ENCODE peak calls at places on chromosome 15, in five cellular contexts. One of them, this sample, is unnamed.

GRCh38 chr15:65903296-65904073 is 34.2 kb downstream of the RAB11A start:
- DNase-seq in NCI-H1436: no peak
- DNase-seq in NCI-H2081: no peak
- DNase-seq in astrocyte of the spinal cord: peak
- DNase-seq in retina: no peak
- DNase-seq in this sample: no peak

GRCh38 chr15:32998979-32999677 is 195.4 kb downstream of the FMN1 start:
- DNase-seq in NCI-H1436: no peak
- DNase-seq in NCI-H2081: no peak
- DNase-seq in astrocyte of the spinal cord: no peak
- DNase-seq in retina: no peak
- DNase-seq in this sample: no peak

GRCh38 chr15:55802600-55803376 is 59.8 kb upstream of the PRTG start:
- DNase-seq in NCI-H1436: no peak
- DNase-seq in NCI-H2081: peak
- DNase-seq in astrocyte of the spinal cord: no peak
- DNase-seq in retina: peak
- DNase-seq in this sample: no peak

GRCh38 chr15:96593735-96594134 is 263.2 kb downstream of the NR2F2 start:
- DNase-seq in NCI-H1436: peak
- DNase-seq in NCI-H2081: peak
- DNase-seq in astrocyte of the spinal cord: no peak
- DNase-seq in retina: no peak
- DNase-seq in this sample: no peak

GRCh38 chr15:82894971-82895520 is 57.5 kb downstream of the HOMER2 start:
- DNase-seq in NCI-H1436: no peak
- DNase-seq in NCI-H2081: no peak
- DNase-seq in astrocyte of the spinal cord: peak
- DNase-seq in retina: peak
- DNase-seq in this sample: no peak

GRCh38 chr15:33860749-33861148 is 107.5 kb upstream of the CHRM5 start:
- DNase-seq in NCI-H1436: no peak
- DNase-seq in NCI-H2081: no peak
- DNase-seq in astrocyte of the spinal cord: peak
- DNase-seq in retina: no peak
- DNase-seq in this sample: no peak

GRCh38 chr15:22845289-22845900 is 6.9 kb downstream of the NIPA2 start:
- DNase-seq in NCI-H1436: peak
- DNase-seq in NCI-H2081: no peak
- DNase-seq in astrocyte of the spinal cord: peak
- DNase-seq in retina: no peak
- DNase-seq in this sample: no peak

GRCh38 chr15:100174532-100174931 is 167.2 kb downstream of the ADAMTS17 start:
- DNase-seq in NCI-H1436: no peak
- DNase-seq in NCI-H2081: no peak
- DNase-seq in astrocyte of the spinal cord: no peak
- DNase-seq in retina: no peak
- DNase-seq in this sample: no peak

GRCh38 chr15:87660494-87661129 is 595.9 kb downstream of the NTRK3 start:
- DNase-seq in NCI-H1436: no peak
- DNase-seq in NCI-H2081: no peak
- DNase-seq in astrocyte of the spinal cord: no peak
- DNase-seq in retina: no peak
- DNase-seq in this sample: no peak

GRCh38 chr15:25733856-25734679 is 129.1 kb downstream of the ATP10A start:
- DNase-seq in NCI-H1436: no peak
- DNase-seq in NCI-H2081: no peak
- DNase-seq in astrocyte of the spinal cord: no peak
- DNase-seq in retina: no peak
- DNase-seq in this sample: no peak

GRCh38 chr15:83695901-83696425 is 42.0 kb downstream of the ADAMTSL3 start:
- DNase-seq in NCI-H1436: no peak
- DNase-seq in NCI-H2081: no peak
- DNase-seq in astrocyte of the spinal cord: no peak
- DNase-seq in retina: no peak
- DNase-seq in this sample: no peak

GRCh38 chr15:70054884-70055387 is 42.8 kb downstream of the TLE3 start:
- DNase-seq in NCI-H1436: no peak
- DNase-seq in NCI-H2081: peak
- DNase-seq in astrocyte of the spinal cord: no peak
- DNase-seq in retina: no peak
- DNase-seq in this sample: no peak

GRCh38 chr15:38312190-38312589 is 59.6 kb downstream of the SPRED1 start:
- DNase-seq in NCI-H1436: no peak
- DNase-seq in NCI-H2081: no peak
- DNase-seq in astrocyte of the spinal cord: no peak
- DNase-seq in retina: no peak
- DNase-seq in this sample: no peak

GRCh38 chr15:98647026-98647773 is 1.1 kb upstream of the IGF1R start:
- DNase-seq in NCI-H1436: no peak
- DNase-seq in NCI-H2081: peak
- DNase-seq in astrocyte of the spinal cord: peak
- DNase-seq in retina: peak
- DNase-seq in this sample: peak

GRCh38 chr15:67917037-67917436 is 77.2 kb upstream of the RNU6-1 start:
- DNase-seq in NCI-H1436: no peak
- DNase-seq in NCI-H2081: peak
- DNase-seq in astrocyte of the spinal cord: no peak
- DNase-seq in retina: peak
- DNase-seq in this sample: no peak

GRCh38 chr15:70486451-70487379 is 276.6 kb downstream of the UACA start:
- DNase-seq in NCI-H1436: no peak
- DNase-seq in NCI-H2081: no peak
- DNase-seq in astrocyte of the spinal cord: peak
- DNase-seq in retina: no peak
- DNase-seq in this sample: peak

GRCh38 chr15:80773122-80773551 is 6.0 kb upstream of the CEMIP start:
- DNase-seq in NCI-H1436: no peak
- DNase-seq in NCI-H2081: peak
- DNase-seq in astrocyte of the spinal cord: peak
- DNase-seq in retina: no peak
- DNase-seq in this sample: no peak

GRCh38 chr15:31439328-31439727 is 112.7 kb downstream of the KLF13 start:
- DNase-seq in NCI-H1436: no peak
- DNase-seq in NCI-H2081: no peak
- DNase-seq in astrocyte of the spinal cord: no peak
- DNase-seq in retina: peak
- DNase-seq in this sample: no peak

GRCh38 chr15:31485911-31486461 is 159.4 kb downstream of the KLF13 start:
- DNase-seq in NCI-H1436: no peak
- DNase-seq in NCI-H2081: no peak
- DNase-seq in astrocyte of the spinal cord: no peak
- DNase-seq in retina: no peak
- DNase-seq in this sample: no peak

GRCh38 chr15:83092309-83092976 is 15.0 kb upstream of the TM6SF1 start:
- DNase-seq in NCI-H1436: no peak
- DNase-seq in NCI-H2081: no peak
- DNase-seq in astrocyte of the spinal cord: no peak
- DNase-seq in retina: no peak
- DNase-seq in this sample: no peak

This sample was measured in pancreas.